ENCODE peak calls at places on chromosomes 6 and 20, in nine cellular contexts. R, I, U, K, Z, H, A, F and E are unnamed samples.

GRCh38 chr20:4181956-4182945 is 166.9 kb upstream of the RNF24 start:
- DNase-seq in H (no peak), F (no peak), U (no peak), Z (no peak), R (no peak), K (no peak), A (no peak), I (no peak), E (no peak)

GRCh38 chr6:74115674-74116073 is 419.7 kb downstream of the CD109 start:
- DNase-seq in U (no peak), H (no peak), Z (no peak), F (no peak), R (no peak), A (peak; percentile 38), K (no peak), I (no peak), E (no peak)

GRCh38 chr6:43335469-43335868 is 26.8 kb upstream of the CRIP3 start:
- DNase-seq in I (no peak), H (no peak), Z (no peak), U (no peak), F (no peak), K (no peak), R (no peak), A (no peak), E (no peak)

GRCh38 chr6:84652356-84653026 is 111.9 kb downstream of the TBX18 start:
- DNase-seq in U (no peak), R (no peak), H (no peak), I (no peak), K (no peak), A (peak; percentile 92), F (no peak), Z (no peak), E (peak; percentile 30)

GRCh38 chr20:45489083-45489531 is 19.6 kb downstream of the WFDC2 start:
- DNase-seq in U (peak; percentile 35), R (no peak), I (peak; percentile 21), K (no peak), H (no peak), F (no peak), A (no peak), Z (no peak), E (no peak)

GRCh38 chr6:64520050-64520449 is 884.4 kb downstream of the PHF3 start:
- DNase-seq in F (no peak), U (no peak), Z (no peak), I (no peak), H (no peak), K (no peak), A (peak; percentile 95), R (no peak), E (peak; percentile 3)

GRCh38 chr6:8657522-8657921 is 222.2 kb upstream of the SLC35B3 start:
- DNase-seq in Z (no peak), A (no peak), U (no peak), H (no peak), R (no peak), F (no peak), I (no peak), K (no peak), E (no peak)

GRCh38 chr6:107114872-107115694 is at the start of gene BEND3:
- DNase-seq in F (peak; percentile 60), I (no peak), Z (peak; percentile 85), H (no peak), K (no peak), A (no peak), U (peak; percentile 35), R (peak; percentile 42), E (no peak)

GRCh38 chr20:58623579-58624473 is 27.3 kb upstream of the STX16 start:
- DNase-seq in U (peak; percentile 78), R (no peak), Z (no peak), A (peak; percentile 97), K (peak; percentile 55), I (peak; percentile 75), H (no peak), F (no peak), E (peak; percentile 98)

GRCh38 chr6:44234101-44235090 is 11.0 kb downstream of the SLC29A1 start:
- DNase-seq in U (peak; percentile 94), A (peak; percentile 73), F (peak; percentile 94), R (peak; percentile 76), Z (peak; percentile 93), K (peak; percentile 91), I (no peak), H (peak; percentile 96), E (peak; percentile 87)

GRCh38 chr20:63577317-63577894 is 3.4 kb upstream of the HELZ2 start:
- DNase-seq in Z (no peak), A (no peak), H (no peak), I (no peak), R (peak; percentile 89), U (no peak), F (peak; percentile 83), K (peak; percentile 52), E (no peak)

DNA sequence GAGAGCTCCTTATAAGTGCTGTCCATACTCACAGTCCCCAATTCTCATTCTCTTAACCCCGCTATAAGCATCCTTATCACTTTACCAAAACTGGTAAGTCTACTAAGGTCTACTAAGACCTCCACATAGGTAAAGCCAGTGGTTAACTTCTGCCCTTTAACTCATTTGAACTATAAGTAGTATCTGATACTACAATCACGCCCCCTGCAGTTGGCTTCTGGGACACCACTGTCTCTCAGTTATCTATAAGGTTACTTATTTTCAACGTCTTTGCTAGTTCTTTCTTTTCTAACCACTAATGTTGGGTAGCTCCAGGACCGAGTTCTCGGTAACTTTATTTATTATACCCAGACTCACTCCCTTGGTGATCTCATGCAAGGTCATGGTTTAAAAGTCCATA is 142.6 kb downstream of the ARHGAP18 start:
- DNase-seq in I (peak; percentile 10), U (no peak), K (no peak), A (no peak), H (no peak), Z (no peak), F (no peak), R (no peak), E (peak; percentile 2)
- TF ChIP-seq POLR2A in I (no peak), U (no peak), K (no peak), A (no peak), H (no peak), Z (no peak), F (no peak), R (no peak), E (no peak)

GRCh38 chr20:62531046-62531838 is 55.4 kb upstream of the GATA5 start:
- DNase-seq in U (no peak), Z (no peak), A (no peak), F (no peak), I (no peak), R (no peak), H (no peak), K (no peak), E (no peak)

GRCh38 chr20:62534526-62535221 is 58.9 kb upstream of the GATA5 start:
- DNase-seq in K (no peak), A (no peak), U (no peak), I (no peak), H (no peak), R (no peak), Z (no peak), F (no peak), E (no peak)

GRCh38 chr20:62535964-62536363 is 60.2 kb upstream of the GATA5 start:
- DNase-seq in A (no peak), F (no peak), K (no peak), R (no peak), U (no peak), H (no peak), Z (no peak), I (no peak), E (no peak)

GRCh38 chr20:62535282-62535811 is 59.6 kb upstream of the GATA5 start:
- DNase-seq in H (no peak), U (no peak), A (no peak), I (no peak), K (no peak), R (no peak), F (no peak), Z (no peak), E (no peak)

DNA sequence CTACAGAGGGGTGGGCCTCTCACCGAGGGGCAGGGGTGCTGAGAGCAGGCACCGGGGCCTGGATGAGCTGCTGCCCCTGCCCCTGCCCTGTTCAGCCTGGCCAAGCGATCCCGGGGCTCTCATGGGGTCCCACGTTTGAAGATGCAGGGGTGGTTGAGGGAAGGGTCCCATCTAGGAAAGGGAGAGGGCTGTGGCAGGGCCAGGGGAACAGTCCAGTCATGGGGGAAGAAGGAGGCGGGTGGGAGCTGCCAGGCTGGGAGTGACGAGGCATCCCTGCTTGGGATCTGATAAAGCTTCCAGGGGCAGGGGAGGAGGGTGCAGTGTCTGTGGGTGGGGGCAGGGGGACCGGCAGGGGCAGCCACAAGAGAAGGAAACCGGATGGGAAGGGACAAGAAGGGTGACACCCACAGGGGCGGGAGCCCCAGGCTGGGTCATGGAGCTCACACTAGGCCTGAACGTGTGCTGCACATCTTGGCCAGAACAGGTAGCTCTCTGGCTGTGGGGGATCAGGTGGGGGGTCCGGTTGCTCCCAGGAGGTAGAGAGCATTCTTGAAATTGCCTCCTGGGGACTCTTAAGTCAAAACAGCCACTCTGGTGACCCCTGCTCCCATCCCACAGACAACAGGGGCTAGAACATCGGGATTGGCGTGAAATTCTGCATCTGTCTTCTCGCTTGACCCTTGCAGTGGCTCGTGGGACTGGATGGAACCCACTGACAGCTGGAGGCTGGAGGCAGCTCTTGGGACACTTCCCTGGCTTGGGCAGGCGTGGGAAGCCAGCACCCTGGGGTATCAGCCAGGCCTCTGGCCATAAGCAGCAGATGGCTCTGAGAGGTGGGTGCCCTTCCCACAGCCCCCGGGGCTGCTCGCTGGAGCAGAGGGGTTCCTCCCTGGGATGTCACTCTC is 58.0 kb upstream of the GATA5 start:
- DNase-seq in K (no peak), H (no peak), Z (no peak), A (no peak), U (no peak), I (no peak), F (no peak), R (no peak), E (no peak)
- TF ChIP-seq POLR2A in K (no peak), H (no peak), Z (no peak), A (no peak), U (no peak), I (no peak), F (no peak), R (no peak), E (no peak)

DNA sequence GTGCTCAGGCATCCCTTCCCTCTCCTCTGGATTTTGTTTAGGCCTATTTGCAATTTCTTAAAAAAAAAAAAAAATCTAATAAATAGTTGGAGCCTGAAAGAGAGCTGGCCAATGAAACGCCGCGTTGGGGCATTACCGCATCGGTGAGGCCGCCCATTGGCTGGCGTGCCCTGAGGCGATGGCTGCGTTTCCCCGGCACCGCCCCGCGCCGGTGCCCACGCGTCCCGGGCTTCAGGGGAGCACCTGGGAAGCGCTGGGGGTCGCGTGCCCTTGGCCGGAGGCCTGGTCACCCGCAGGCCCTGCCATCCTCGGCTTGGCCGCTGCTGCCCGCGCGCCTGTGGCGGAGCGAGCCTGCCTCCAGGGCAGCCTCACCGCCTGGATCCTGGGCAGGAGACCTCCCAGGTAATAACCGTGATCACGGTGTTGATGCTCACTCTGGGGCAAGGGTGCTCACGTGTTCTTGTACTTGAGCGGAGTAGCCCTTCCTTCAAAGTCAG is 155.4 kb downstream of the NRN1 start:
- DNase-seq in U (no peak), F (no peak), I (no peak), K (no peak), R (peak; percentile 46), A (no peak), Z (no peak), H (no peak), E (no peak)
- TF ChIP-seq POLR2A in U (no peak), F (no peak), I (no peak), K (no peak), R (no peak), A (no peak), Z (no peak), H (no peak), E (no peak)

DNA sequence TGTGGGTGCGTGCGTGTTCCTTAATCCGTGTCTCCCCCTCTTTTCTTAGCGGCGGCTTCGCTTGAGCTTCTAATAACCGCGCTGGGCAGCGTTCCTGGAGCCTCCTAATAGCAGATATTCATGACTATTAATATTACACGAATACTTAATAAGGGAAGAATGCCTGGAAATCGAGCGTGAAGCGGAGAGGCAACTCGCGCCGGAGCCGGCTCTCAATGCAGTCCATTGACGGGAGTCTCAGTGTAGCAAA is 3.0 kb downstream of the TFAP2A start:
- DNase-seq in Z (no peak), K (no peak), H (no peak), I (no peak), R (no peak), U (no peak), A (no peak), F (peak; percentile 55), E (no peak)
- TF ChIP-seq POLR2A in Z (no peak), K (no peak), H (no peak), I (no peak), R (no peak), U (no peak), A (no peak), F (no peak), E (no peak)